ENCODE peak calls at places on chromosomes 11 and 22, in seven cellular contexts. K is adrenal gland, U is IMR-90, T is AG04449, J is stomach, V is thyroid gland, N is mucosa of descending colon. X is an unnamed sample.

GRCh38 chr22:39966522-39966921 is 6.3 kb downstream of the TMA7B start:
- DNase-seq in K (no peak), U (no peak), T (no peak), J (no peak), V (no peak), N (no peak), X (no peak)

GRCh38 chr11:7031346-7031957 is 11.2 kb downstream of the NLRP14 start:
- DNase-seq in K (no peak), U (no peak), T (no peak), J (no peak), V (no peak), N (no peak), X (no peak)

GRCh38 chr22:39748877-39749276 is 144.7 kb downstream of the ENTHD1 start:
- DNase-seq in K (no peak), U (peak), T (no peak), J (no peak), V (no peak), N (no peak), X (no peak)

GRCh38 chr11:60209977-60210376 is 27.1 kb upstream of the MS4A6A start:
- DNase-seq in K (no peak), U (no peak), T (no peak), J (no peak), V (no peak), N (no peak), X (no peak)

GRCh38 chr22:28442264-28442950 is 237.2 kb downstream of the TTC28 start:
- DNase-seq in K (peak), U (peak), T (no peak), J (peak), V (peak), N (peak), X (peak)

GRCh38 chr11:84990141-84990540 is 637.0 kb downstream of the DLG2 start:
- DNase-seq in K (no peak), U (no peak), T (no peak), J (no peak), V (no peak), N (no peak), X (no peak)

GRCh38 chr22:36871669-36872081 is 10.9 kb downstream of the NCF4 start:
- DNase-seq in K (no peak), U (no peak), T (no peak), J (no peak), V (no peak), N (no peak), X (no peak)

GRCh38 chr22:46569848-46570695 is 32.7 kb upstream of the CELSR1 start:
- DNase-seq in K (no peak), U (no peak), T (no peak), J (no peak), V (no peak), N (no peak), X (no peak)

GRCh38 chr11:17810736-17811135 is 76.2 kb downstream of the KCNC1 start:
- DNase-seq in K (peak), U (peak), T (no peak), J (no peak), V (peak), N (no peak), X (peak)

GRCh38 chr11:8234910-8235309 is 28.8 kb downstream of the LMO1 start:
- DNase-seq in K (no peak), U (no peak), T (no peak), J (no peak), V (no peak), N (no peak), X (no peak)
- TF ChIP-seq CTCF in K (no peak), U (no peak), T (no peak), J (no peak), V (no peak), N (no peak), X (no peak)

DNA sequence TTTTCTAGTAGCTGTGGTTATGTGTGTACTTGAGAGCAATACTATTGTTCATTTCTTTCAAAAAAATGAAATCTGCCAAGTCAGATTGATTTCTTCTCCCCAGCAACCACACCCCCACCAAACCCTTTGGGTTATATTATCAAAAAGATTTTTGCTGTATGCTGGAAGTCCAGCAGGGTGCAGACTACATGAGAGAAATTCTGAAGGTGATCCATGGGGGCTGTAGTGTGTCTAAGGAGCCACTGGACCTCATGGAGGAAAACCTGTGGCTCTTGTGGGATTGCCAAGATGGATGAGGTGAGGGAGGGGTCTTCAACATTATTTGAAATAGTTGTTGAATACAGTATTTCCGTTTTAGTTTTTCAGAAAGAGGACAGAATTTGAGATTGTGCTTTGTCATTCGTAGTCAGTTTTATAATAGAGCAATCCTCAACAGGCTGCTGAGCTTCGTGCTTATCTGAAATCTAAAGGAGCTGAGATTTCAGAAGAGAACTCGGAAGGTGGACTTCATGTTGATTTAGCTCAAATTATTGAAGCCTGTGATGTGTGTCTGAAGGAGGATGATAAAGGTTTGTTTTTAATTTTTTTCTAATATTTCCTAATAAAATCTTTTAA is 3.1 kb downstream of the EIF3M start:
- DNase-seq in K (peak), U (peak), T (no peak), J (no peak), V (no peak), N (no peak), X (no peak)
- TF ChIP-seq CTCF in K (peak), U (peak), T (no peak), J (no peak), V (no peak), N (no peak), X (no peak)

DNA sequence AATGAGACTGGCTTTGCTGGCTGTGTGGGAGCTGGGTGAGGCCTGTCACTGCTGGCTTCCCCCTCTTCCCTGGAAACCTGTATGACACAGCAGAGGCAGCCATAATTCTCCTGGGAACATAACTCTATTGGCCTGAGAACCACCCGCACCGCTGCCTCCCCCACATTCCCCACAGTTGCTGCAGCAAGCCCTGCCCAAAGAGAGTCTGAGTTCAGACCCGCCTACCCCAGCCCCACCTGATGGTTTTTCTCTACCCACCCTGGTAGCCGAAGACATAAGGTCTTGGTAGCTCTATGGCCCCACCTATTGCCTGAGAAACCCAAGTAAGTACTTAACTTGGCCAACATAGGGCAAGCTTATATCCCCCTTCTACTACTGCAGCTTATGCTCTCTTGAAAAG is 174.8 kb downstream of the C11orf91 start:
- DNase-seq in K (no peak), U (no peak), T (no peak), J (no peak), V (no peak), N (no peak), X (no peak)
- TF ChIP-seq CTCF in K (no peak), U (no peak), T (no peak), J (no peak), V (no peak), N (no peak), X (no peak)

GRCh38 chr11:112357488-112357887 is 96.8 kb upstream of the PLET1 start:
- DNase-seq in K (no peak), U (no peak), T (no peak), J (no peak), V (no peak), N (no peak), X (no peak)

GRCh38 chr11:112361396-112361795 is 100.7 kb upstream of the PLET1 start:
- DNase-seq in K (no peak), U (no peak), T (no peak), J (no peak), V (no peak), N (no peak), X (no peak)

GRCh38 chr11:112354364-112354763 is 93.7 kb upstream of the PLET1 start:
- DNase-seq in K (no peak), U (no peak), T (no peak), J (no peak), V (no peak), N (no peak), X (no peak)

GRCh38 chr11:112352907-112353306 is 92.2 kb upstream of the PLET1 start:
- DNase-seq in K (no peak), U (peak), T (no peak), J (no peak), V (no peak), N (no peak), X (no peak)

DNA sequence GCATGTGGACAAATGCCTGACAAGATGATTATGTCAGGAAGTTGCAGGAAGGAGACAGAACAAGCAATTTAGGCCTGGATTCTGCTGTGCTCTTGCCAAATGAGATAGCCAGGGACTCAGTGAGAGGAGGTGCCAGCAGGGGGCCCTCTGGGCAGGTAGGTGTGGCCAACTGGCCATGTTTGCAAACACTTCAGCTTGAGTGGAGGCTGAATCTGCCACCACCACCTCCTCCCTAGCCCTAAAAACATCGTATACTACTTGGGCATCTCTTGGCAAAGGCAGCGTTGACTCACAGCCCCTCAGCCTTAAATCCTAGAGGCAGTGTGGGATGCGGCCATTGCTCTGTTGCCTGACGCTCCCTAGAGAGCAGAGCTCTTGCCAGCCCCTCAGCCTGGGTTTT is 95.1 kb upstream of the PLET1 start:
- DNase-seq in K (peak), U (peak), T (no peak), J (peak), V (no peak), N (peak), X (peak)
- TF ChIP-seq CTCF in K (peak), U (peak), T (peak), J (no peak), V (no peak), N (no peak), X (peak)

GRCh38 chr11:77471520-77472234 is 2.2 kb downstream of the PAK1 start:
- DNase-seq in K (peak), U (no peak), T (no peak), J (peak), V (peak), N (no peak), X (peak)
- TF ChIP-seq CTCF in K (peak), U (peak), T (no peak), J (no peak), V (no peak), N (no peak), X (peak)

X was measured in glutamatergic neuron.